ENCODE peak calls at places on chromosomes 1 and 21, in eight cellular contexts. G is colonic mucosa, S is left ventricle myocardium inferior, B is choroid plexus epithelial cell, X is prostate gland, D is uterus, Z is heart right ventricle, J is AG04450. I is an unnamed sample.

GRCh38 chr1:90274376-90274775 is 279.5 kb downstream of the ZNF326 start:
- DNase-seq in G (no peak), S (no peak), B (no peak), X (no peak), D (no peak), Z (peak), J (no peak), I (no peak)

GRCh38 chr1:3727042-3727824 is 25.0 kb upstream of the CCDC27 start:
- DNase-seq in G (no peak), S (no peak), B (peak), X (no peak), D (no peak), Z (no peak), J (no peak), I (no peak)

GRCh38 chr1:179303173-179303572 is 9.6 kb downstream of the SOAT1 start:
- DNase-seq in G (no peak), S (no peak), B (no peak), X (no peak), D (no peak), Z (no peak), J (no peak), I (no peak)

GRCh38 chr1:215911406-215911968 is 344.4 kb downstream of the KCTD3 start:
- DNase-seq in G (no peak), S (no peak), B (peak), X (no peak), D (no peak), Z (no peak), J (no peak), I (no peak)

GRCh38 chr1:63024132-63024531 is 240.2 kb downstream of the ATG4C start:
- DNase-seq in G (no peak), S (no peak), B (peak), X (no peak), D (no peak), Z (no peak), J (no peak), I (no peak)

GRCh38 chr1:248404024-248404423 is 1.2 kb downstream of the OR2T1 start:
- DNase-seq in G (no peak), S (no peak), B (peak), X (no peak), D (no peak), Z (no peak), J (no peak), I (no peak)

GRCh38 chr1:38814984-38815464 is 44.5 kb downstream of the RRAGC start:
- DNase-seq in G (no peak), S (no peak), B (no peak), X (no peak), D (no peak), Z (no peak), J (no peak), I (no peak)

GRCh38 chr1:203597386-203598040 is 29.1 kb upstream of the ATP2B4 start:
- DNase-seq in G (no peak), S (peak), B (no peak), X (no peak), D (peak), Z (peak), J (no peak), I (no peak)

GRCh38 chr1:226679853-226680516 is 59.1 kb downstream of the ITPKB start:
- DNase-seq in G (peak), S (peak), B (peak), X (peak), D (peak), Z (peak), J (no peak), I (peak)

GRCh38 chr1:11955221-11955620 is 20.7 kb downstream of the PLOD1 start:
- DNase-seq in G (no peak), S (no peak), B (no peak), X (no peak), D (no peak), Z (no peak), J (no peak), I (no peak)

GRCh38 chr1:175262646-175263045 is 70.1 kb upstream of the KIAA0040 start:
- DNase-seq in G (no peak), S (no peak), B (peak), X (no peak), D (no peak), Z (no peak), J (no peak), I (no peak)

GRCh38 chr21:32335601-32336575 is 37.2 kb downstream of the MRAP start:
- DNase-seq in G (no peak), S (no peak), B (peak), X (no peak), D (no peak), Z (no peak), J (no peak), I (no peak)

GRCh38 chr1:226542623-226543103 is 5.9 kb upstream of the STUM start:
- DNase-seq in G (peak), S (peak), B (no peak), X (no peak), D (peak), Z (peak), J (no peak), I (no peak)

GRCh38 chr1:233584931-233585330 is 29.0 kb upstream of the KCNK1 start:
- DNase-seq in G (no peak), S (no peak), B (no peak), X (no peak), D (no peak), Z (no peak), J (no peak), I (no peak)

GRCh38 chr1:189374816-189375215 is 1102.8 kb downstream of the BRINP3 start:
- DNase-seq in G (no peak), S (no peak), B (no peak), X (no peak), D (no peak), Z (no peak), J (no peak), I (no peak)

GRCh38 chr1:7638078-7638477 is 133.0 kb upstream of the VAMP3 start:
- DNase-seq in G (no peak), S (no peak), B (no peak), X (no peak), D (no peak), Z (no peak), J (no peak), I (no peak)

GRCh38 chr1:46691997-46692790 is 20.5 kb downstream of the TEX38 start:
- DNase-seq in G (no peak), S (no peak), B (no peak), X (no peak), D (no peak), Z (no peak), J (no peak), I (no peak)

GRCh38 chr1:238108417-238108816 is 217.7 kb upstream of the ZP4 start:
- DNase-seq in G (no peak), S (no peak), B (no peak), X (no peak), D (no peak), Z (no peak), J (no peak), I (no peak)

GRCh38 chr1:153945131-153945794 is 1.3 kb downstream of the DENND4B start:
- DNase-seq in G (peak), S (peak), B (peak), X (no peak), D (no peak), Z (peak), J (no peak), I (no peak)

GRCh38 chr21:17119466-17120297 is 393.2 kb upstream of the CXADR start:
- DNase-seq in G (no peak), S (no peak), B (no peak), X (no peak), D (no peak), Z (no peak), J (no peak), I (no peak)

GRCh38 chr1:48776400-48777218 is at the start of gene BEND5:
- DNase-seq in G (peak), S (peak), B (no peak), X (peak), D (peak), Z (peak), J (peak), I (peak)

GRCh38 chr1:229950020-229950419 is 117.0 kb upstream of the GALNT2 start:
- DNase-seq in G (no peak), S (no peak), B (no peak), X (no peak), D (no peak), Z (no peak), J (no peak), I (no peak)

GRCh38 chr1:230823421-230823820 is 44.9 kb downstream of the C1orf198 start:
- DNase-seq in G (no peak), S (peak), B (no peak), X (no peak), D (no peak), Z (peak), J (no peak), I (no peak)

GRCh38 chr1:107480548-107480947 is 339.7 kb downstream of the NTNG1 start:
- DNase-seq in G (no peak), S (no peak), B (peak), X (no peak), D (peak), Z (no peak), J (no peak), I (no peak)

GRCh38 chr1:187374742-187375141 is 546.0 kb downstream of the PLA2G4A start:
- DNase-seq in G (no peak), S (no peak), B (no peak), X (no peak), D (no peak), Z (no peak), J (no peak), I (no peak)

GRCh38 chr1:240366636-240367035 is 245.3 kb downstream of the GREM2 start:
- DNase-seq in G (no peak), S (no peak), B (no peak), X (no peak), D (no peak), Z (no peak), J (no peak), I (no peak)

GRCh38 chr21:16571594-16571993 is 841.8 kb downstream of the USP25 start:
- DNase-seq in G (no peak), S (no peak), B (peak), X (no peak), D (no peak), Z (no peak), J (no peak), I (no peak)

GRCh38 chr1:27410709-27411108 is 18.3 kb downstream of the GPR3 start:
- DNase-seq in G (no peak), S (no peak), B (no peak), X (no peak), D (no peak), Z (no peak), J (no peak), I (no peak)

GRCh38 chr1:33336580-33336979 is 15.7 kb upstream of the A3GALT2 start:
- DNase-seq in G (no peak), S (no peak), B (peak), X (no peak), D (no peak), Z (no peak), J (no peak), I (no peak)

GRCh38 chr1:22930235-22930912 is 42.3 kb downstream of the LACTBL1 start:
- DNase-seq in G (peak), S (peak), B (peak), X (no peak), D (peak), Z (peak), J (no peak), I (no peak)

GRCh38 chr1:26579662-26580061 is 50.1 kb downstream of the RPS6KA1 start:
- DNase-seq in G (no peak), S (no peak), B (peak), X (no peak), D (no peak), Z (no peak), J (no peak), I (no peak)

GRCh38 chr1:8078176-8078671 is 52.1 kb upstream of the ERRFI1 start:
- DNase-seq in G (no peak), S (no peak), B (peak), X (peak), D (no peak), Z (no peak), J (no peak), I (no peak)

GRCh38 chr1:8152731-8153702 is 126.9 kb upstream of the ERRFI1 start:
- DNase-seq in G (no peak), S (no peak), B (no peak), X (no peak), D (no peak), Z (no peak), J (no peak), I (no peak)

GRCh38 chr21:45357436-45358260 is 47.3 kb upstream of the COL18A1 start:
- DNase-seq in G (no peak), S (peak), B (peak), X (no peak), D (peak), Z (peak), J (no peak), I (no peak)

GRCh38 chr1:112955678-112956502 is at the start of gene SLC16A1:
- DNase-seq in G (peak), S (peak), B (peak), X (peak), D (peak), Z (peak), J (peak), I (peak)
- TF ChIP-seq CTCF in G (peak), S (peak), B (peak), X (peak), D (peak), Z (peak), J (peak), I (no peak)

GRCh38 chr1:169586395-169587255 is at the start of gene F5:
- DNase-seq in G (peak), S (peak), B (peak), X (peak), D (peak), Z (peak), J (peak), I (peak)
- H3K4me3 ChIP-seq in G (no peak), S (peak), B (no peak), X (no peak), D (no peak), Z (peak), J (no peak), I (no peak)

DNA sequence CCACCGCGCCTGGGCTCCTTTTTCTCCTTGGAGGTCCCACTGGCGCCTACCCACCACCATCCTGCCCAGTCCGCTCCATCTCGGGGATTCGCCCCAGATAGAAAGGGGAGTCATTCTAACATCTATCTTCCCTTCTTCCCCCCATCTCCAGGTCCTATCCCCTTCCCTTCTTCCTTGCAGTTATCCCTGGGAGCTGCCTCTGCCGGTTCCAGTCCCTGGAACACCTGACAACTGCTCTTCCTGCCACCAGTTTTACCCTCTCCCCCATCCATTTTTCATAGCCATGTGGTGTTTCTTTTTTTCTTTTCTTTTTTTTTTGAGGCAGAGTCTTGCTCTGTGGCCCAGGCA is 12.0 kb upstream of the COL16A1 start:
- DNase-seq in G (no peak), S (no peak), B (no peak), X (no peak), D (no peak), Z (no peak), J (no peak), I (no peak)
- TF ChIP-seq CTCF in G (peak), S (peak), B (no peak), X (no peak), D (no peak), Z (peak), J (no peak), I (no peak)

GRCh38 chr1:213986925-213987250 is 885 bp upstream of the PROX1 start:
- DNase-seq in G (no peak), S (no peak), B (no peak), X (no peak), D (no peak), Z (no peak), J (no peak), I (no peak)
- H3K4me3 ChIP-seq in G (peak), S (peak), B (no peak), X (peak), D (peak), Z (peak), J (no peak), I (no peak)

GRCh38 chr1:212630159-212630900 is 21.8 kb downstream of the ATF3 start:
- DNase-seq in G (peak), S (peak), B (peak), X (peak), D (peak), Z (peak), J (no peak), I (peak)
- TF ChIP-seq CTCF in G (peak), S (peak), B (peak), X (peak), D (peak), Z (peak), J (peak), I (peak)

GRCh38 chr21:34670962-34671348 is 2.2 kb downstream of the CLIC6 start:
- DNase-seq in G (no peak), S (no peak), B (no peak), X (no peak), D (no peak), Z (no peak), J (no peak), I (no peak)
- H3K4me3 ChIP-seq in G (peak), S (peak), B (no peak), X (peak), D (peak), Z (no peak), J (no peak), I (peak)

GRCh38 chr1:201088901-201089525 is 23.2 kb downstream of the CACNA1S start:
- DNase-seq in G (no peak), S (no peak), B (no peak), X (no peak), D (no peak), Z (no peak), J (no peak), I (no peak)
- TF ChIP-seq CTCF in G (no peak), S (no peak), B (no peak), X (no peak), D (no peak), Z (no peak), J (no peak), I (no peak)

GRCh38 chr21:40139636-40140035 is 272.4 kb downstream of the PCP4 start:
- DNase-seq in G (no peak), S (no peak), B (no peak), X (no peak), D (no peak), Z (no peak), J (no peak), I (no peak)
- H3K4me3 ChIP-seq in G (no peak), S (no peak), B (no peak), X (no peak), D (no peak), Z (no peak), J (no peak), I (no peak)

GRCh38 chr21:28793043-28793442 is 199.6 kb downstream of the LTN1 start:
- DNase-seq in G (no peak), S (no peak), B (peak), X (no peak), D (no peak), Z (peak), J (no peak), I (no peak)
- TF ChIP-seq CTCF in G (no peak), S (peak), B (peak), X (no peak), D (peak), Z (peak), J (peak), I (no peak)

I was measured in lower leg skin.